ENCODE peak calls at places on chromosomes 3 and 15, in six cellular contexts. N, O, Q, P, T and B are unnamed samples.

GRCh38 chr3:172658344-172659245 is 52.3 kb downstream of the NCEH1 start:
- DNase-seq in N (no peak), O (no peak), Q (no peak), P (no peak), T (peak), B (no peak)

GRCh38 chr3:129360224-129360623 is 68.2 kb downstream of the EFCAB12 start:
- DNase-seq in N (no peak), O (no peak), Q (no peak), P (no peak), T (no peak), B (no peak)

GRCh38 chr15:74815121-74815933 is 2.7 kb downstream of the LMAN1L start:
- DNase-seq in N (no peak), O (peak), Q (no peak), P (peak), T (no peak), B (no peak)

GRCh38 chr15:48748535-48748934 is 62.3 kb downstream of the CEP152 start:
- DNase-seq in N (no peak), O (no peak), Q (no peak), P (no peak), T (no peak), B (no peak)

GRCh38 chr3:48500656-48501055 is 3.3 kb downstream of the SHISA5 start:
- DNase-seq in N (no peak), O (no peak), Q (no peak), P (no peak), T (no peak), B (no peak)

GRCh38 chr15:99729920-99730319 is 3.3 kb downstream of the LYSMD4 start:
- DNase-seq in N (no peak), O (no peak), Q (no peak), P (peak), T (peak), B (no peak)

GRCh38 chr3:128112406-128112968 is 11.1 kb downstream of the RUVBL1 start:
- DNase-seq in N (no peak), O (no peak), Q (peak), P (no peak), T (peak), B (no peak)

GRCh38 chr15:50854594-50855490 is 53.6 kb upstream of the AP4E1 start:
- DNase-seq in N (no peak), O (no peak), Q (peak), P (no peak), T (peak), B (no peak)

GRCh38 chr3:121883507-121883906 is 10.7 kb upstream of the SLC15A2 start:
- DNase-seq in N (no peak), O (no peak), Q (peak), P (no peak), T (peak), B (no peak)

GRCh38 chr15:74322558-74323180 is 44.8 kb downstream of the CYP11A1 start:
- DNase-seq in N (peak), O (peak), Q (peak), P (peak), T (peak), B (no peak)

GRCh38 chr3:120448707-120449650 is 1.8 kb downstream of the FSTL1 start:
- DNase-seq in N (no peak), O (no peak), Q (no peak), P (peak), T (peak), B (no peak)

GRCh38 chr3:127286571-127287140 is 1.2 kb downstream of the PRR20G start:
- DNase-seq in N (no peak), O (no peak), Q (no peak), P (no peak), T (peak), B (no peak)

GRCh38 chr3:131338948-131339640 is 42.5 kb upstream of the NUDT16 start:
- DNase-seq in N (no peak), O (no peak), Q (no peak), P (no peak), T (no peak), B (no peak)

GRCh38 chr3:188037965-188038581 is 115.9 kb upstream of the LPP start:
- DNase-seq in N (no peak), O (no peak), Q (no peak), P (no peak), T (no peak), B (no peak)

GRCh38 chr3:152253514-152253913 is 15.2 kb upstream of the MBNL1 start:
- DNase-seq in N (no peak), O (no peak), Q (no peak), P (no peak), T (no peak), B (no peak)

GRCh38 chr3:30581982-30582381 is 24.4 kb upstream of the TGFBR2 start:
- DNase-seq in N (no peak), O (no peak), Q (no peak), P (no peak), T (no peak), B (no peak)

GRCh38 chr15:101579766-101580165 is 72.4 kb downstream of the TM2D3 start:
- DNase-seq in N (no peak), O (no peak), Q (no peak), P (no peak), T (peak), B (no peak)

GRCh38 chr3:52446631-52447511 is 2.0 kb upstream of the SEMA3G start:
- DNase-seq in N (peak), O (peak), Q (peak), P (peak), T (peak), B (no peak)

GRCh38 chr3:123279121-123279520 is 77.4 kb downstream of the SEC22A start:
- DNase-seq in N (no peak), O (no peak), Q (no peak), P (no peak), T (no peak), B (no peak)

GRCh38 chr3:181264491-181264890 is 275.0 kb upstream of the DNAJC19 start:
- DNase-seq in N (no peak), O (no peak), Q (no peak), P (no peak), T (no peak), B (no peak)

GRCh38 chr15:30023798-30024295 is 58.9 kb upstream of the GOLGA8J start:
- DNase-seq in N (no peak), O (no peak), Q (no peak), P (no peak), T (no peak), B (no peak)

GRCh38 chr15:40536501-40536900 is 28.3 kb downstream of the CCDC32 start:
- DNase-seq in N (no peak), O (no peak), Q (no peak), P (no peak), T (no peak), B (no peak)

GRCh38 chr3:76550522-76551201 is 489.2 kb upstream of the ROBO2 start:
- DNase-seq in N (no peak), O (no peak), Q (no peak), P (no peak), T (no peak), B (no peak)

GRCh38 chr15:95018888-95019545 is 787.7 kb downstream of the MCTP2 start:
- DNase-seq in N (no peak), O (no peak), Q (no peak), P (no peak), T (peak), B (no peak)

GRCh38 chr3:184496933-184497332 is 64.7 kb upstream of the EPHB3 start:
- DNase-seq in N (no peak), O (no peak), Q (no peak), P (no peak), T (no peak), B (no peak)

GRCh38 chr3:169044341-169045113 is 619.0 kb downstream of the MECOM start:
- DNase-seq in N (no peak), O (no peak), Q (no peak), P (no peak), T (peak), B (no peak)

GRCh38 chr3:64104006-64104405 is 80.7 kb upstream of the PSMD6 start:
- DNase-seq in N (no peak), O (no peak), Q (no peak), P (no peak), T (no peak), B (no peak)

GRCh38 chr3:28799084-28799483 is 450.5 kb upstream of the AZI2 start:
- DNase-seq in N (no peak), O (no peak), Q (no peak), P (no peak), T (no peak), B (no peak)
- TF ChIP-seq CTCF in N (peak), O (no peak), Q (no peak), P (no peak), T (no peak), B (no peak)

GRCh38 chr3:93867425-93867824 is 106.3 kb downstream of the PROS1 start:
- DNase-seq in N (no peak), O (no peak), Q (no peak), P (no peak), T (no peak), B (no peak)
- TF ChIP-seq CTCF in N (no peak), O (no peak), Q (no peak), P (no peak), T (no peak), B (no peak)

DNA sequence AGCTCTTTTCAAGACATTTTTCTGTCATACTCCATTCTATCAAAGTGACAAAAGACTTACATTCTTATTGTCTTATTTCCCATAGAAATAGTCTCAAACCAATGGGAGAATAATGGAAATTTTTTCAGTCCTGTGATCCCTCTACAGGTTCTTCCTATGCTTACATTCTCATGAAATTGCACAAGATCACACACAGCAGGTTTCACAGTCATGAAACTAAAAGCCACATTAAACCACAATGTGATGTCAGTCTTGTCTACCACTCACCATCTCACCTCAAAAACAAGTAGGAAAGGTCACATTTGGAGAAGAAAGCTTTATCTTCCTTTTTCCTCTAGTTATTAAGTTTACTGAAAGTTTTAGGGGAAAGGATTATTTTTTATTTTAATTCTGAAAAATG is 161.0 kb upstream of the RORA start:
- DNase-seq in N (no peak), O (no peak), Q (no peak), P (no peak), T (no peak), B (no peak)
- TF ChIP-seq CTCF in N (no peak), O (no peak), Q (no peak), P (no peak), T (no peak), B (no peak)

GRCh38 chr3:150577854-150578253 is 25.3 kb upstream of the SELENOT start:
- DNase-seq in N (no peak), O (no peak), Q (no peak), P (no peak), T (no peak), B (no peak)
- TF ChIP-seq CTCF in N (no peak), O (no peak), Q (no peak), P (no peak), T (no peak), B (no peak)

DNA sequence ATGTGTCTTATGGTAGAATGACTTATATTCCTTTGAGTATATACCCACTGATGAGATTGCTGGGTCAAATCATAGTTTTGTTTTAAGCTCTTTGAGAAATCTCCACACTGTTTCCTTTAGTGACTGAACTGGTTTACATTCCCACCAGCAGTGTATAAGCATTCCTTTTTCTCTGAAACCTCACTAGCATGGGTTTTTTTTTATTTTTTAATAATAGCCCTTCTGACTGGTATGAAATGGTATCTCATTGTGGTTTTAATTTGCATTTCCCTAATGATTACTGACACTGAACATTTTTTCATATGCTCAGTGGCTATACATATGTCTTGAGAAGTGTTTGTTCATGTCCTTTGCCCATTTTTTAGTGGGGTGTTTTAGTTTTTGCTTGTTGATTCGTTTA is 494.3 kb downstream of the SQOR start:
- DNase-seq in N (no peak), O (no peak), Q (no peak), P (no peak), T (no peak), B (no peak)
- TF ChIP-seq CTCF in N (no peak), O (no peak), Q (no peak), P (no peak), T (no peak), B (no peak)

GRCh38 chr15:65303687-65304392 is 637 bp upstream of the RNU5B-1 start:
- DNase-seq in N (no peak), O (peak), Q (no peak), P (peak), T (peak), B (peak)
- TF ChIP-seq CTCF in N (no peak), O (no peak), Q (no peak), P (no peak), T (no peak), B (peak)

GRCh38 chr3:111545349-111545748 is 3.4 kb downstream of the CD96 start:
- DNase-seq in N (no peak), O (no peak), Q (no peak), P (no peak), T (no peak), B (no peak)

GRCh38 chr3:111548060-111548459 is 6.1 kb downstream of the CD96 start:
- DNase-seq in N (no peak), O (no peak), Q (no peak), P (no peak), T (no peak), B (no peak)

GRCh38 chr3:111547645-111548044 is 5.6 kb downstream of the CD96 start:
- DNase-seq in N (no peak), O (no peak), Q (peak), P (no peak), T (no peak), B (no peak)

GRCh38 chr3:111548756-111549155 is 6.8 kb downstream of the CD96 start:
- DNase-seq in N (no peak), O (no peak), Q (no peak), P (no peak), T (no peak), B (no peak)
- TF ChIP-seq CTCF in N (no peak), O (no peak), Q (no peak), P (no peak), T (no peak), B (no peak)